ENCODE peak calls at places on chromosome 10, in five cellular contexts. One of them, this sample, is unnamed.

GRCh38 chr10:129161184-129161583 is 305.9 kb upstream of the MGMT start:
- DNase-seq in astrocyte: no peak
- DNase-seq in HL-60: no peak
- DNase-seq in IMR-90: peak
- DNase-seq in WERI-Rb-1: no peak
- DNase-seq in this sample: no peak

GRCh38 chr10:4279649-4280048 is 494.6 kb upstream of the KLF6 start:
- DNase-seq in astrocyte: no peak
- DNase-seq in HL-60: no peak
- DNase-seq in IMR-90: peak
- DNase-seq in WERI-Rb-1: no peak
- DNase-seq in this sample: no peak

GRCh38 chr10:102344067-102344466 is 51.4 kb upstream of the NFKB2 start:
- DNase-seq in astrocyte: peak
- DNase-seq in HL-60: no peak
- DNase-seq in IMR-90: peak
- DNase-seq in WERI-Rb-1: no peak
- DNase-seq in this sample: no peak

GRCh38 chr10:14244147-14244546 is 86.6 kb downstream of the FRMD4A start:
- DNase-seq in astrocyte: no peak
- DNase-seq in HL-60: no peak
- DNase-seq in IMR-90: peak
- DNase-seq in WERI-Rb-1: peak
- DNase-seq in this sample: no peak

GRCh38 chr10:870564-871166 is 60.8 kb downstream of the LARP4B start:
- DNase-seq in astrocyte: no peak
- DNase-seq in HL-60: no peak
- DNase-seq in IMR-90: no peak
- DNase-seq in WERI-Rb-1: no peak
- DNase-seq in this sample: no peak

GRCh38 chr10:44981172-44982113 is 2.8 kb upstream of the DEPP1 start:
- DNase-seq in astrocyte: peak
- DNase-seq in HL-60: no peak
- DNase-seq in IMR-90: peak
- DNase-seq in WERI-Rb-1: no peak
- DNase-seq in this sample: peak

GRCh38 chr10:117950408-117950807 is 96.3 kb downstream of the RAB11FIP2 start:
- DNase-seq in astrocyte: no peak
- DNase-seq in HL-60: no peak
- DNase-seq in IMR-90: no peak
- DNase-seq in WERI-Rb-1: no peak
- DNase-seq in this sample: no peak

GRCh38 chr10:129937351-129937751 is 26.7 kb downstream of the EBF3 start:
- DNase-seq in astrocyte: no peak
- DNase-seq in HL-60: no peak
- DNase-seq in IMR-90: no peak
- DNase-seq in WERI-Rb-1: no peak
- DNase-seq in this sample: no peak

GRCh38 chr10:24920907-24921881 is 31.2 kb downstream of the PRTFDC1 start:
- DNase-seq in astrocyte: peak
- DNase-seq in HL-60: no peak
- DNase-seq in IMR-90: peak
- DNase-seq in WERI-Rb-1: no peak
- DNase-seq in this sample: peak

GRCh38 chr10:96743988-96744585 is 23.8 kb upstream of the PIK3AP1 start:
- DNase-seq in astrocyte: peak
- DNase-seq in HL-60: no peak
- DNase-seq in IMR-90: peak
- DNase-seq in WERI-Rb-1: peak
- DNase-seq in this sample: no peak

GRCh38 chr10:26858707-26859034 is 2.1 kb downstream of the ABI1 start:
- DNase-seq in astrocyte: no peak
- DNase-seq in HL-60: no peak
- DNase-seq in IMR-90: no peak
- DNase-seq in WERI-Rb-1: no peak
- DNase-seq in this sample: no peak

GRCh38 chr10:26857991-26858706 is 2.6 kb downstream of the ABI1 start:
- DNase-seq in astrocyte: peak
- DNase-seq in HL-60: no peak
- DNase-seq in IMR-90: peak
- DNase-seq in WERI-Rb-1: no peak
- DNase-seq in this sample: no peak

GRCh38 chr10:26855186-26855585 is 5.6 kb downstream of the ABI1 start:
- DNase-seq in astrocyte: peak
- DNase-seq in HL-60: no peak
- DNase-seq in IMR-90: peak
- DNase-seq in WERI-Rb-1: no peak
- DNase-seq in this sample: no peak

GRCh38 chr10:26859241-26860025 is 1.3 kb downstream of the ABI1 start:
- DNase-seq in astrocyte: no peak
- DNase-seq in HL-60: no peak
- DNase-seq in IMR-90: peak
- DNase-seq in WERI-Rb-1: no peak
- DNase-seq in this sample: no peak

DNA sequence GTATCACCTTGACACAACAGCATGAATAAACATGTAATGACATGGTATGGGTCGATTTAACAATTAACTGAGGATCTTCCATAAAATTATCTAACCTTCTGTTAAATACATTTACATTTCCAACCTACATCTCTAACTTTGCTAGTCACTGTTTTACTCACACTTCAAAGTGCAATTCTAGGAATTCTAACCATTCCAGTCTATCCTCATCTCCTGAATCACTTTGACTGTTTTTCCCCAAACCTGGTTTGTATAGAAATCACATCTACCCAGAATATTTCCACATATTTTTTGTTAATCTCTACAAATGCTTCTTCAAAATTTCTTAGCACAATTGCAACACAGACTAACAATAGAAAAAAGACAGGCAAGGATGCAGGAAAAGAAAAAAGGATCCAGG is 6.2 kb downstream of the ABI1 start:
- DNase-seq in astrocyte: peak
- DNase-seq in HL-60: no peak
- DNase-seq in IMR-90: peak
- DNase-seq in WERI-Rb-1: no peak
- DNase-seq in this sample: no peak
- H3K27ac ChIP-seq in astrocyte: no peak
- H3K27ac ChIP-seq in HL-60: no peak
- H3K27ac ChIP-seq in IMR-90: no peak
- H3K27ac ChIP-seq in WERI-Rb-1: no peak
- H3K27ac ChIP-seq in this sample: no peak

GRCh38 chr10:84966708-84967441 is 638.5 kb downstream of the CCSER2 start:
- DNase-seq in astrocyte: no peak
- DNase-seq in HL-60: no peak
- DNase-seq in IMR-90: no peak
- DNase-seq in WERI-Rb-1: no peak
- DNase-seq in this sample: no peak
- TF ChIP-seq CTCF in astrocyte: no peak
- TF ChIP-seq CTCF in HL-60: no peak
- TF ChIP-seq CTCF in IMR-90: no peak
- TF ChIP-seq CTCF in WERI-Rb-1: no peak
- TF ChIP-seq CTCF in this sample: no peak

GRCh38 chr10:16679511-16679910 is 137.7 kb downstream of the RSU1 start:
- DNase-seq in astrocyte: no peak
- DNase-seq in HL-60: no peak
- DNase-seq in IMR-90: no peak
- DNase-seq in WERI-Rb-1: no peak
- DNase-seq in this sample: no peak
- H3K27ac ChIP-seq in astrocyte: no peak
- H3K27ac ChIP-seq in HL-60: no peak
- H3K27ac ChIP-seq in IMR-90: no peak
- H3K27ac ChIP-seq in WERI-Rb-1: no peak
- H3K27ac ChIP-seq in this sample: no peak

GRCh38 chr10:124669141-124669823 is 74.9 kb downstream of the FAM53B start:
- DNase-seq in astrocyte: no peak
- DNase-seq in HL-60: no peak
- DNase-seq in IMR-90: no peak
- DNase-seq in WERI-Rb-1: no peak
- DNase-seq in this sample: no peak

GRCh38 chr10:124669824-124670654 is 74.1 kb downstream of the FAM53B start:
- DNase-seq in astrocyte: no peak
- DNase-seq in HL-60: no peak
- DNase-seq in IMR-90: no peak
- DNase-seq in WERI-Rb-1: no peak
- DNase-seq in this sample: no peak

GRCh38 chr10:124672181-124672638 is 72.0 kb downstream of the FAM53B start:
- DNase-seq in astrocyte: no peak
- DNase-seq in HL-60: no peak
- DNase-seq in IMR-90: no peak
- DNase-seq in WERI-Rb-1: no peak
- DNase-seq in this sample: no peak

GRCh38 chr10:124670849-124671248 is 73.3 kb downstream of the FAM53B start:
- DNase-seq in astrocyte: no peak
- DNase-seq in HL-60: peak
- DNase-seq in IMR-90: no peak
- DNase-seq in WERI-Rb-1: no peak
- DNase-seq in this sample: no peak

DNA sequence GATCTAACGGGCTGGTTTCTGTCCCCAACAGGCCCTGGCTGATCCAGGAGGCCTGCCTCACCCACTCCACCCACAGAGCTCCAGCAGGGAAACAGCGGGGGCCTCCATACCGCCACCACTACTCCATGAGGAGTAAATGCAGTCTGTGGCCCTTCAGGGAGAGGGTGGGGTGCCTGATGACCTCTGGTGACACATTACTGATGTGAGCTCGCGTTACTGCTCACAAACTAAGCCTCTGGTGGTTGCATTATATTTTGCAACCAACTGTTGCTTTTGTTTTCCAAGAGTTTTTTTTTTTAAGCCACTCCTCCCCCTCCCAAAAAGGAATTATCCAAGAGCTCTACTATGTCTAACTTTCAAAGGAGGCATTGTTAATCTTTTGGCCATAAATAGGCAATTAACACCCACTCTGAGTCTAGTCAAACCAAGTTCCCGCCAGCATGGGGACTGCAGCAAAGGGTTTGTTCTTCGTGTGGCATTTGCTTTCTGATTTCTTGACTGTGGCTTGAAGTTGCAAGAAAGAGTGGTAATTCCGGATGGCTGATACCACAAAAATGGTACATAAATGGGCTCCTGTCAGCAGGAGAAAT is 72.6 kb downstream of the FAM53B start:
- DNase-seq in astrocyte: peak
- DNase-seq in HL-60: peak
- DNase-seq in IMR-90: no peak
- DNase-seq in WERI-Rb-1: peak
- DNase-seq in this sample: no peak
- TF ChIP-seq CTCF in astrocyte: no peak
- TF ChIP-seq CTCF in HL-60: peak
- TF ChIP-seq CTCF in IMR-90: no peak
- TF ChIP-seq CTCF in WERI-Rb-1: peak
- TF ChIP-seq CTCF in this sample: no peak

GRCh38 chr10:112280205-112280921 is 2.8 kb upstream of the TECTB start:
- DNase-seq in astrocyte: no peak
- DNase-seq in HL-60: no peak
- DNase-seq in IMR-90: no peak
- DNase-seq in WERI-Rb-1: no peak
- DNase-seq in this sample: no peak
- H3K27ac ChIP-seq in astrocyte: no peak
- H3K27ac ChIP-seq in HL-60: no peak
- H3K27ac ChIP-seq in IMR-90: no peak
- H3K27ac ChIP-seq in WERI-Rb-1: no peak
- H3K27ac ChIP-seq in this sample: no peak

GRCh38 chr10:11411926-11412545 is 199.4 kb downstream of the USP6NL start:
- DNase-seq in astrocyte: no peak
- DNase-seq in HL-60: no peak
- DNase-seq in IMR-90: no peak
- DNase-seq in WERI-Rb-1: no peak
- DNase-seq in this sample: no peak
- TF ChIP-seq CTCF in astrocyte: no peak
- TF ChIP-seq CTCF in HL-60: no peak
- TF ChIP-seq CTCF in IMR-90: no peak
- TF ChIP-seq CTCF in WERI-Rb-1: peak
- TF ChIP-seq CTCF in this sample: peak

GRCh38 chr10:132407846-132408278 is 10.9 kb downstream of the PWWP2B start:
- DNase-seq in astrocyte: no peak
- DNase-seq in HL-60: no peak
- DNase-seq in IMR-90: peak
- DNase-seq in WERI-Rb-1: peak
- DNase-seq in this sample: no peak
- H3K27ac ChIP-seq in astrocyte: no peak
- H3K27ac ChIP-seq in HL-60: peak
- H3K27ac ChIP-seq in IMR-90: peak
- H3K27ac ChIP-seq in WERI-Rb-1: peak
- H3K27ac ChIP-seq in this sample: no peak

DNA sequence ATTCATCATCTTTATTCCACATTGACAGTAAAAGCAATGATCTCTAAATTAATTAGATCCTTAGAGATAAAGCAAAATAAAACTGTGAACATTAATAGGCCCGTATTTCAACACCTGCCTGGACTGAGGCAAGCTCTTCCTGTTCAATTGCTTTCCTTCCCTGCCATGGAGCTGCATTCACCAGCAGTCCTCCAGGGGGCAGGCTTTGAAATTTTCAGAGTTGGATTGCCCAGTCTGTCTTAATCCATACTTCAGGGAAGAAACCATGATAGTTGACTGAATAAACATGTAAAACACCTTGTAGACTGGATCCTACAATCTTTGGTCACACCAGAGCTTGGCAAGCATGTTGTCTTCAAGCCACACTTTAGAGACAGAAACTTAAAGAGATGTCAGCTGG is 936.6 kb downstream of the NRG3 start:
- DNase-seq in astrocyte: no peak
- DNase-seq in HL-60: peak
- DNase-seq in IMR-90: no peak
- DNase-seq in WERI-Rb-1: peak
- DNase-seq in this sample: no peak
- TF ChIP-seq CTCF in astrocyte: peak
- TF ChIP-seq CTCF in HL-60: peak
- TF ChIP-seq CTCF in IMR-90: peak
- TF ChIP-seq CTCF in WERI-Rb-1: peak
- TF ChIP-seq CTCF in this sample: peak